ENCODE peak calls at places on chromosomes 7 and 10, in six cellular contexts. One of them, this sample, is unnamed.

GRCh38 chr10:15035385-15036301 is 8.1 kb upstream of the OLAH start:
- DNase-seq in stomach: no peak
- DNase-seq in left ventricle myocardium inferior: peak
- DNase-seq in foreskin fibroblast: peak
- DNase-seq in neuronal stem cell: no peak
- DNase-seq in CD4-positive, CD25-positive, alpha-beta regulatory T cell: no peak
- DNase-seq in this sample: peak

GRCh38 chr10:38094923-38095574 is 912 bp downstream of the ZNF37A start:
- DNase-seq in left ventricle myocardium inferior: no peak
- DNase-seq in foreskin fibroblast: no peak
- DNase-seq in CD4-positive, CD25-positive, alpha-beta regulatory T cell: no peak
- DNase-seq in neuronal stem cell: no peak
- DNase-seq in stomach: no peak
- DNase-seq in this sample: no peak

GRCh38 chr10:43259981-43260761 is 6.7 kb downstream of the RASGEF1A start:
- DNase-seq in CD4-positive, CD25-positive, alpha-beta regulatory T cell: no peak
- DNase-seq in neuronal stem cell: no peak
- DNase-seq in stomach: no peak
- DNase-seq in left ventricle myocardium inferior: peak
- DNase-seq in foreskin fibroblast: no peak
- DNase-seq in this sample: no peak

GRCh38 chr10:27626821-27627359 is 118.7 kb downstream of the MKX start:
- DNase-seq in neuronal stem cell: no peak
- DNase-seq in CD4-positive, CD25-positive, alpha-beta regulatory T cell: no peak
- DNase-seq in left ventricle myocardium inferior: no peak
- DNase-seq in stomach: no peak
- DNase-seq in foreskin fibroblast: no peak
- DNase-seq in this sample: no peak

GRCh38 chr7:139635521-139636240 is 112.2 kb downstream of the CLEC2L start:
- DNase-seq in left ventricle myocardium inferior: no peak
- DNase-seq in stomach: no peak
- DNase-seq in neuronal stem cell: peak
- DNase-seq in CD4-positive, CD25-positive, alpha-beta regulatory T cell: peak
- DNase-seq in foreskin fibroblast: no peak
- DNase-seq in this sample: no peak

GRCh38 chr7:7918736-7919448 is 49.7 kb upstream of the GLCCI1 start:
- DNase-seq in neuronal stem cell: no peak
- DNase-seq in CD4-positive, CD25-positive, alpha-beta regulatory T cell: no peak
- DNase-seq in left ventricle myocardium inferior: no peak
- DNase-seq in foreskin fibroblast: peak
- DNase-seq in stomach: no peak
- DNase-seq in this sample: no peak

GRCh38 chr10:126203746-126204145 is 184.5 kb downstream of the ADAM12 start:
- DNase-seq in left ventricle myocardium inferior: no peak
- DNase-seq in CD4-positive, CD25-positive, alpha-beta regulatory T cell: no peak
- DNase-seq in foreskin fibroblast: no peak
- DNase-seq in stomach: no peak
- DNase-seq in neuronal stem cell: no peak
- DNase-seq in this sample: no peak

GRCh38 chr7:129522088-129522970 is 20.0 kb downstream of the SMKR1 start:
- DNase-seq in CD4-positive, CD25-positive, alpha-beta regulatory T cell: no peak
- DNase-seq in foreskin fibroblast: no peak
- DNase-seq in neuronal stem cell: no peak
- DNase-seq in stomach: no peak
- DNase-seq in left ventricle myocardium inferior: no peak
- DNase-seq in this sample: no peak

GRCh38 chr7:22061781-22062180 is 116.1 kb upstream of the CDCA7L start:
- DNase-seq in CD4-positive, CD25-positive, alpha-beta regulatory T cell: no peak
- DNase-seq in stomach: no peak
- DNase-seq in neuronal stem cell: no peak
- DNase-seq in left ventricle myocardium inferior: no peak
- DNase-seq in foreskin fibroblast: no peak
- DNase-seq in this sample: no peak

GRCh38 chr7:55024776-55025175 is 6.0 kb downstream of the EGFR start:
- DNase-seq in neuronal stem cell: no peak
- DNase-seq in stomach: no peak
- DNase-seq in left ventricle myocardium inferior: no peak
- DNase-seq in CD4-positive, CD25-positive, alpha-beta regulatory T cell: no peak
- DNase-seq in foreskin fibroblast: peak
- DNase-seq in this sample: peak

GRCh38 chr7:149067869-149068268 is 22.6 kb downstream of the ZNF786 start:
- DNase-seq in stomach: no peak
- DNase-seq in neuronal stem cell: no peak
- DNase-seq in left ventricle myocardium inferior: no peak
- DNase-seq in foreskin fibroblast: no peak
- DNase-seq in CD4-positive, CD25-positive, alpha-beta regulatory T cell: no peak
- DNase-seq in this sample: no peak

GRCh38 chr10:14953452-14954000 is 370 bp downstream of the DCLRE1C start:
- DNase-seq in foreskin fibroblast: peak
- DNase-seq in neuronal stem cell: no peak
- DNase-seq in stomach: peak
- DNase-seq in left ventricle myocardium inferior: peak
- DNase-seq in CD4-positive, CD25-positive, alpha-beta regulatory T cell: no peak
- DNase-seq in this sample: peak

GRCh38 chr7:13442226-13442625 is 547.2 kb downstream of the ETV1 start:
- DNase-seq in neuronal stem cell: no peak
- DNase-seq in left ventricle myocardium inferior: no peak
- DNase-seq in stomach: no peak
- DNase-seq in CD4-positive, CD25-positive, alpha-beta regulatory T cell: no peak
- DNase-seq in foreskin fibroblast: no peak
- DNase-seq in this sample: no peak

GRCh38 chr10:105542401-105542800 is 901.3 kb downstream of the SORCS3 start:
- DNase-seq in CD4-positive, CD25-positive, alpha-beta regulatory T cell: no peak
- DNase-seq in neuronal stem cell: peak
- DNase-seq in foreskin fibroblast: no peak
- DNase-seq in stomach: no peak
- DNase-seq in left ventricle myocardium inferior: no peak
- DNase-seq in this sample: no peak

GRCh38 chr10:78049861-78050260 is 16.2 kb downstream of the RPS24 start:
- DNase-seq in left ventricle myocardium inferior: no peak
- DNase-seq in neuronal stem cell: no peak
- DNase-seq in stomach: no peak
- DNase-seq in foreskin fibroblast: no peak
- DNase-seq in CD4-positive, CD25-positive, alpha-beta regulatory T cell: no peak
- DNase-seq in this sample: no peak

GRCh38 chr10:60290558-60290957 is 99.1 kb downstream of the ANK3 start:
- DNase-seq in neuronal stem cell: no peak
- DNase-seq in foreskin fibroblast: no peak
- DNase-seq in left ventricle myocardium inferior: no peak
- DNase-seq in CD4-positive, CD25-positive, alpha-beta regulatory T cell: no peak
- DNase-seq in stomach: no peak
- DNase-seq in this sample: no peak

GRCh38 chr10:33031815-33032320 is 73.8 kb upstream of the ITGB1 start:
- DNase-seq in CD4-positive, CD25-positive, alpha-beta regulatory T cell: no peak
- DNase-seq in left ventricle myocardium inferior: no peak
- DNase-seq in stomach: no peak
- DNase-seq in neuronal stem cell: no peak
- DNase-seq in foreskin fibroblast: no peak
- DNase-seq in this sample: no peak

GRCh38 chr10:74586088-74586585 is 240.3 kb upstream of the KAT6B start:
- DNase-seq in neuronal stem cell: no peak
- DNase-seq in CD4-positive, CD25-positive, alpha-beta regulatory T cell: peak
- DNase-seq in stomach: no peak
- DNase-seq in foreskin fibroblast: no peak
- DNase-seq in left ventricle myocardium inferior: no peak
- DNase-seq in this sample: no peak

GRCh38 chr10:63115732-63116383 is 17.3 kb upstream of the NRBF2 start:
- DNase-seq in left ventricle myocardium inferior: peak
- DNase-seq in foreskin fibroblast: peak
- DNase-seq in neuronal stem cell: peak
- DNase-seq in stomach: peak
- DNase-seq in CD4-positive, CD25-positive, alpha-beta regulatory T cell: no peak
- DNase-seq in this sample: peak

GRCh38 chr10:77531441-77532001 is 106.1 kb downstream of the KCNMA1 start:
- DNase-seq in neuronal stem cell: no peak
- DNase-seq in foreskin fibroblast: peak
- DNase-seq in left ventricle myocardium inferior: no peak
- DNase-seq in stomach: no peak
- DNase-seq in CD4-positive, CD25-positive, alpha-beta regulatory T cell: no peak
- DNase-seq in this sample: peak

GRCh38 chr7:1642291-1642728 is 27.8 kb upstream of the ELFN1 start:
- DNase-seq in foreskin fibroblast: no peak
- DNase-seq in neuronal stem cell: no peak
- DNase-seq in left ventricle myocardium inferior: no peak
- DNase-seq in stomach: no peak
- DNase-seq in CD4-positive, CD25-positive, alpha-beta regulatory T cell: no peak
- DNase-seq in this sample: no peak

GRCh38 chr10:34584164-34584563 is 230.9 kb downstream of the PARD3 start:
- DNase-seq in neuronal stem cell: no peak
- DNase-seq in left ventricle myocardium inferior: no peak
- DNase-seq in CD4-positive, CD25-positive, alpha-beta regulatory T cell: no peak
- DNase-seq in foreskin fibroblast: peak
- DNase-seq in stomach: no peak
- DNase-seq in this sample: peak

GRCh38 chr7:17132726-17133125 is 165.7 kb upstream of the AHR start:
- DNase-seq in stomach: no peak
- DNase-seq in CD4-positive, CD25-positive, alpha-beta regulatory T cell: no peak
- DNase-seq in foreskin fibroblast: no peak
- DNase-seq in left ventricle myocardium inferior: no peak
- DNase-seq in neuronal stem cell: no peak
- DNase-seq in this sample: peak

DNA sequence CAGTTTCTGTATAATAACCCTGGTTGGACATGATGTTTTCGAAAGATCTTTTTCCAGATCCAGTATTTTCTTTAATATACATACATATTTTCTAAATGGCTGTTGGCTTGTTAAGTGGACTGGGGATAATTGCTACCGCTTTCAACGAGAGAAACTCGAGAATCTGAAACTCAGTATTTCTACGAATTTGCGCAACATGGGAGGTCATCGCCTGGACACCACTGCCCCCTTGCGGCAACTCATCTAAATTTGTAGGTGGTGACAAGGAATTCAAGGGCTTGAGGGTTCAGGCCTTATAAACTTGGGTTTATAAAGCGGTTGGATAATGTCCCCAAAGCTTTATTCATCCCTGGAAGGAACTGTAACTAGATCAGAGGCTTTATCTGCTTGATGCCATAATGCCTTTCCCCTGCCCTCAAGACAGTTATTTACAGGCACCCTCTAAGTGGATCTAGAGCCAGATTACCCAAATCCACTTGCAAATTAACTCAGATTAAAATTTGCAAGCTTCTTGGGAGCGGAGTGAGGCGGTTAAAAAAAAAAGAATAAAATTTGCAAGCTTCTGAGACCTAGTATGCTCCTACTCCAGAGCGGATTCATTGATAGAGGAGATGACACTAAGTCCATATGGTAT is 21.3 kb upstream of the KCNK18 start:
- DNase-seq in foreskin fibroblast: peak
- DNase-seq in stomach: peak
- DNase-seq in neuronal stem cell: peak
- DNase-seq in CD4-positive, CD25-positive, alpha-beta regulatory T cell: peak
- DNase-seq in left ventricle myocardium inferior: peak
- DNase-seq in this sample: peak
- H3K4me3 ChIP-seq in foreskin fibroblast: peak
- H3K4me3 ChIP-seq in stomach: peak
- H3K4me3 ChIP-seq in neuronal stem cell: no peak
- H3K4me3 ChIP-seq in CD4-positive, CD25-positive, alpha-beta regulatory T cell: peak
- H3K4me3 ChIP-seq in left ventricle myocardium inferior: peak
- H3K4me3 ChIP-seq in this sample: peak

DNA sequence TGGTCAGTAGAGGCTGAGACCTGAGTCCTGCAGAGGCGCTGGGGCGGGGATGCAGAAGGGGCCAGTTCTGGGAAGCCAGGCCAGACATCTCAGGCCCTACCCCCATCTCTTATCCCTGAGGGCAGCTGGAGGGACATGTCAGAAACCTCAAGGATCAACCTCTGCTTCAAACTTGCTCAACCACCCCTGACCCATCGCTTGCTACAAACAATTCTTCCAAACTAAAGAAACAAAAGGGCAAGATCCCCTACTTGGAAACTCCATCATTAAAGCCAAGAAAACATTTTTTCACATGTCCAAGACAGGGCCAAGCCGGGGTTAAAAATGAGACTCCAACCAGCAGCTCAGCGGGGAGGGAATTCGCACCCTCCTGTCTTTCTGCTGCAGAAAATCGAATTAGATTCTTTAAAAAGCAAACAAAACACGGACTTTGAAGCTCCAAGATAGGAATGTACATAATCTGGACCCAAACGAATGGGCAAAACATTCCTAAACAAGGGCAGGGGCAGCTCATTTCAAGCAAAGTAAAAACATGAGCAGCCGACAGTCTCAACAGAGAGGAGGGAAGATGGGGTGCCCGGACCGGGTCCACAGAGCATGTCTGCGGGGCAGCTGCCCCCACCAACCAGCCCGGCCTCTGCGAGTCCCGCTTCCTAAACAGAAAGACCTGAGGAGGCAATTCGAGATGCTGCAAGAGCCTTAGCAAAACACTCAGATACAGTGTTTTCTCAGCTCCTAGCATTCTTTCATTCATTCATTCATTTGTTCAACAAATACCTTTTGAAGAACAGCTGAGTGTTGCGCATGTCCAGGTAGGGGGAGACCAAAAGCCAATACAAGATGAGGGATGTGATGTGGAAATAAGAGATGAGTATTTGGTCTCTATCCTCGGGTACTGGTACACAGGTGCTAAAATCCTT is 44.8 kb downstream of the CHST15 start:
- DNase-seq in stomach: no peak
- DNase-seq in CD4-positive, CD25-positive, alpha-beta regulatory T cell: no peak
- DNase-seq in left ventricle myocardium inferior: no peak
- DNase-seq in neuronal stem cell: no peak
- DNase-seq in foreskin fibroblast: no peak
- DNase-seq in this sample: no peak
- H3K4me3 ChIP-seq in stomach: no peak
- H3K4me3 ChIP-seq in CD4-positive, CD25-positive, alpha-beta regulatory T cell: no peak
- H3K4me3 ChIP-seq in left ventricle myocardium inferior: no peak
- H3K4me3 ChIP-seq in neuronal stem cell: no peak
- H3K4me3 ChIP-seq in foreskin fibroblast: no peak
- H3K4me3 ChIP-seq in this sample: no peak

DNA sequence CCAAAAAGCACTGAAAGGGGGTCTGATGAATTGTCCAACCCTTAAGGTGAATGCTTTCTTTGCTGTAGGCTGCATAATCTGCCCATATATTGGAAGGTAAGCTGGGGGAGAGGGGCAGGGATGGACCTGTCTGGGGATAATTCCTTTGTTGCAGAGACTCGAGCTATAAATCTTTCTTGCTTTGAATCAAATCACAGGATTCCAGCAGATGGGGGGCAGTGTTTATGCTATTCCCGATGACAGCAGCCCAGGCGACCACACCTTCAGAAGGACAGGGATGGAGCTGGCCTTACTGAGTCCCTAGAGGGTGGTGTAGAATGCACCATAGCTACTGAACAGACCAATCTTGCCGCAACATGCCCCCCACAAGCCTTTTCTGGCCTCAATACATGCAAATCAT is 2.5 kb downstream of the PODXL start:
- DNase-seq in stomach: no peak
- DNase-seq in left ventricle myocardium inferior: no peak
- DNase-seq in CD4-positive, CD25-positive, alpha-beta regulatory T cell: no peak
- DNase-seq in foreskin fibroblast: no peak
- DNase-seq in neuronal stem cell: no peak
- DNase-seq in this sample: no peak
- H3K4me3 ChIP-seq in stomach: peak
- H3K4me3 ChIP-seq in left ventricle myocardium inferior: peak
- H3K4me3 ChIP-seq in CD4-positive, CD25-positive, alpha-beta regulatory T cell: no peak
- H3K4me3 ChIP-seq in foreskin fibroblast: no peak
- H3K4me3 ChIP-seq in neuronal stem cell: peak
- H3K4me3 ChIP-seq in this sample: no peak

DNA sequence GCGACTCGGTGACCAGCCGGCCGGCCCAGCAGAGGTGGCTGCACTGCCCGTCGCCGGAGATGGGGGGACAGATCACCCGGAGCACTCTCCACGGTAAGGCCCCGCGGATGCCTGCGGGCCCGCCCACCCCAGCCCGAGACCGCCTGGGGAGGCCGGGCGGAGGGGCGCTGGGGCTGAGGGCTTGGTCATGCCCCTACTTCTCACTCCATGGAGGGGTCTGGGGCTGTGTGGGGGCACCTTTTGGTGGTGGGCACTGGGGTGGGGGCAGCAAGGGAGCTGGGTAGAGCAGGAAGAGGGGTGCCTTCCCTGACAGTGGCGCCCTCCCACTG is 61.8 kb downstream of the NEURL1 start:
- DNase-seq in left ventricle myocardium inferior: no peak
- DNase-seq in neuronal stem cell: no peak
- DNase-seq in foreskin fibroblast: no peak
- DNase-seq in CD4-positive, CD25-positive, alpha-beta regulatory T cell: no peak
- DNase-seq in stomach: no peak
- DNase-seq in this sample: no peak
- H3K4me3 ChIP-seq in left ventricle myocardium inferior: peak
- H3K4me3 ChIP-seq in neuronal stem cell: peak
- H3K4me3 ChIP-seq in foreskin fibroblast: peak
- H3K4me3 ChIP-seq in CD4-positive, CD25-positive, alpha-beta regulatory T cell: no peak
- H3K4me3 ChIP-seq in stomach: peak
- H3K4me3 ChIP-seq in this sample: peak